ENCODE peak calls at places on chromosomes 11 and 22, in six cellular contexts. One of them, this sample, is unnamed.
A peak's percentile ranks its signal among the peaks of the same experiment; 100 is the strongest.

GRCh38 chr11:18088371-18088770 is 17.5 kb downstream of the SAAL1 start:
- DNase-seq in type B pancreatic cell: no peak
- DNase-seq in activated CD8-positive, alpha-beta memory T cell treated with anti-CD3 and anti-CD28 coated beads for 24 hours: no peak
- DNase-seq in HuH-7: no peak
- DNase-seq in ELF-1: no peak
- DNase-seq in left lobe of liver: no peak
- DNase-seq in this sample: no peak

GRCh38 chr11:46306296-46306853 is 28.9 kb downstream of the CREB3L1 start:
- DNase-seq in type B pancreatic cell: no peak
- DNase-seq in activated CD8-positive, alpha-beta memory T cell treated with anti-CD3 and anti-CD28 coated beads for 24 hours: no peak
- DNase-seq in HuH-7: no peak
- DNase-seq in ELF-1: no peak
- DNase-seq in left lobe of liver: no peak
- DNase-seq in this sample: no peak

GRCh38 chr22:37462983-37463382 is 23.2 kb downstream of the MFNG start:
- DNase-seq in type B pancreatic cell: no peak
- DNase-seq in activated CD8-positive, alpha-beta memory T cell treated with anti-CD3 and anti-CD28 coated beads for 24 hours: no peak
- DNase-seq in HuH-7: peak; percentile 72
- DNase-seq in ELF-1: peak; percentile 72
- DNase-seq in left lobe of liver: no peak
- DNase-seq in this sample: peak; percentile 91

GRCh38 chr11:3089236-3090061 is 32.2 kb upstream of the CARS1 start:
- DNase-seq in type B pancreatic cell: no peak
- DNase-seq in activated CD8-positive, alpha-beta memory T cell treated with anti-CD3 and anti-CD28 coated beads for 24 hours: no peak
- DNase-seq in HuH-7: no peak
- DNase-seq in ELF-1: no peak
- DNase-seq in left lobe of liver: no peak
- DNase-seq in this sample: no peak

GRCh38 chr11:8872017-8872416 is 39.0 kb upstream of the AKIP1 start:
- DNase-seq in type B pancreatic cell: no peak
- DNase-seq in activated CD8-positive, alpha-beta memory T cell treated with anti-CD3 and anti-CD28 coated beads for 24 hours: no peak
- DNase-seq in HuH-7: no peak
- DNase-seq in ELF-1: no peak
- DNase-seq in left lobe of liver: no peak
- DNase-seq in this sample: no peak

GRCh38 chr11:119919656-119920055 is 190.7 kb upstream of the NECTIN1 start:
- DNase-seq in type B pancreatic cell: no peak
- DNase-seq in activated CD8-positive, alpha-beta memory T cell treated with anti-CD3 and anti-CD28 coated beads for 24 hours: no peak
- DNase-seq in HuH-7: no peak
- DNase-seq in ELF-1: no peak
- DNase-seq in left lobe of liver: no peak
- DNase-seq in this sample: no peak

GRCh38 chr11:12214751-12215150 is 104.4 kb downstream of the MICAL2 start:
- DNase-seq in type B pancreatic cell: no peak
- DNase-seq in activated CD8-positive, alpha-beta memory T cell treated with anti-CD3 and anti-CD28 coated beads for 24 hours: no peak
- DNase-seq in HuH-7: no peak
- DNase-seq in ELF-1: no peak
- DNase-seq in left lobe of liver: no peak
- DNase-seq in this sample: no peak

GRCh38 chr11:121596195-121597145 is 143.7 kb upstream of the SORL1-AS1 start:
- DNase-seq in type B pancreatic cell: no peak
- DNase-seq in activated CD8-positive, alpha-beta memory T cell treated with anti-CD3 and anti-CD28 coated beads for 24 hours: no peak
- DNase-seq in HuH-7: no peak
- DNase-seq in ELF-1: no peak
- DNase-seq in left lobe of liver: no peak
- DNase-seq in this sample: no peak

GRCh38 chr22:32574957-32575893 is 100.6 kb downstream of the FBXO7 start:
- DNase-seq in type B pancreatic cell: no peak
- DNase-seq in activated CD8-positive, alpha-beta memory T cell treated with anti-CD3 and anti-CD28 coated beads for 24 hours: no peak
- DNase-seq in HuH-7: no peak
- DNase-seq in ELF-1: no peak
- DNase-seq in left lobe of liver: no peak
- DNase-seq in this sample: no peak

GRCh38 chr22:41603873-41604332 is 14.3 kb upstream of the PMM1 start:
- DNase-seq in type B pancreatic cell: no peak
- DNase-seq in activated CD8-positive, alpha-beta memory T cell treated with anti-CD3 and anti-CD28 coated beads for 24 hours: peak; percentile 75
- DNase-seq in HuH-7: no peak
- DNase-seq in ELF-1: no peak
- DNase-seq in left lobe of liver: no peak
- DNase-seq in this sample: no peak

GRCh38 chr22:37326726-37327125 is 44.4 kb downstream of the CYTH4 start:
- DNase-seq in type B pancreatic cell: no peak
- DNase-seq in activated CD8-positive, alpha-beta memory T cell treated with anti-CD3 and anti-CD28 coated beads for 24 hours: no peak
- DNase-seq in HuH-7: peak; percentile 48
- DNase-seq in ELF-1: peak; percentile 50
- DNase-seq in left lobe of liver: peak; percentile 94
- DNase-seq in this sample: no peak

GRCh38 chr11:128346808-128347207 is 240.6 kb downstream of the ETS1 start:
- DNase-seq in type B pancreatic cell: no peak
- DNase-seq in activated CD8-positive, alpha-beta memory T cell treated with anti-CD3 and anti-CD28 coated beads for 24 hours: no peak
- DNase-seq in HuH-7: no peak
- DNase-seq in ELF-1: no peak
- DNase-seq in left lobe of liver: no peak
- DNase-seq in this sample: no peak

GRCh38 chr11:133808393-133809140 is 36.7 kb downstream of the SPATA19 start:
- DNase-seq in type B pancreatic cell: no peak
- DNase-seq in activated CD8-positive, alpha-beta memory T cell treated with anti-CD3 and anti-CD28 coated beads for 24 hours: no peak
- DNase-seq in HuH-7: no peak
- DNase-seq in ELF-1: peak; percentile 40
- DNase-seq in left lobe of liver: no peak
- DNase-seq in this sample: peak; percentile 67

This sample was measured in endodermal cell.